ENCODE peak calls at places on chromosomes 12 and 14, in ten cellular contexts. One of them, this sample, is unnamed.

GRCh38 chr12:56476972-56477432 is 8.6 kb downstream of the SPRYD4 start:
- DNase-seq in tibial artery: no peak
- DNase-seq in MM.1S: no peak
- DNase-seq in uterus: no peak
- DNase-seq in fibroblast of lung: no peak
- DNase-seq in neural progenitor cell: no peak
- DNase-seq in K562: no peak
- DNase-seq in A549: no peak
- DNase-seq in cardiac fibroblast: no peak
- DNase-seq in heart right ventricle: no peak
- DNase-seq in this sample: no peak

GRCh38 chr14:68977741-68978549 is 1.2 kb downstream of the ACTN1 start:
- DNase-seq in tibial artery: peak
- DNase-seq in MM.1S: no peak
- DNase-seq in uterus: peak
- DNase-seq in fibroblast of lung: peak
- DNase-seq in neural progenitor cell: peak
- DNase-seq in K562: peak
- DNase-seq in A549: peak
- DNase-seq in cardiac fibroblast: peak
- DNase-seq in heart right ventricle: peak
- DNase-seq in this sample: peak

GRCh38 chr12:1282670-1283361 is 291.8 kb downstream of the ERC1 start:
- DNase-seq in tibial artery: peak
- DNase-seq in MM.1S: no peak
- DNase-seq in uterus: peak
- DNase-seq in fibroblast of lung: no peak
- DNase-seq in neural progenitor cell: no peak
- DNase-seq in K562: no peak
- DNase-seq in A549: no peak
- DNase-seq in cardiac fibroblast: peak
- DNase-seq in heart right ventricle: peak
- DNase-seq in this sample: peak

GRCh38 chr12:110343114-110343513 is 60.4 kb downstream of the ANAPC7 start:
- DNase-seq in tibial artery: no peak
- DNase-seq in MM.1S: no peak
- DNase-seq in uterus: no peak
- DNase-seq in fibroblast of lung: no peak
- DNase-seq in neural progenitor cell: no peak
- DNase-seq in K562: no peak
- DNase-seq in A549: no peak
- DNase-seq in cardiac fibroblast: no peak
- DNase-seq in heart right ventricle: no peak
- DNase-seq in this sample: no peak

GRCh38 chr12:5511644-5512584 is 80.0 kb downstream of the NTF3 start:
- DNase-seq in tibial artery: no peak
- DNase-seq in MM.1S: no peak
- DNase-seq in uterus: peak
- DNase-seq in fibroblast of lung: peak
- DNase-seq in neural progenitor cell: peak
- DNase-seq in K562: peak
- DNase-seq in A549: peak
- DNase-seq in cardiac fibroblast: peak
- DNase-seq in heart right ventricle: peak
- DNase-seq in this sample: peak

GRCh38 chr14:24238123-24238522 is 4.3 kb downstream of the TINF2 start:
- DNase-seq in tibial artery: no peak
- DNase-seq in MM.1S: no peak
- DNase-seq in uterus: no peak
- DNase-seq in fibroblast of lung: no peak
- DNase-seq in neural progenitor cell: no peak
- DNase-seq in K562: no peak
- DNase-seq in A549: no peak
- DNase-seq in cardiac fibroblast: no peak
- DNase-seq in heart right ventricle: no peak
- DNase-seq in this sample: no peak

GRCh38 chr12:2679068-2679815 is 115.5 kb upstream of the FKBP4 start:
- DNase-seq in tibial artery: no peak
- DNase-seq in MM.1S: no peak
- DNase-seq in uterus: peak
- DNase-seq in fibroblast of lung: no peak
- DNase-seq in neural progenitor cell: no peak
- DNase-seq in K562: no peak
- DNase-seq in A549: no peak
- DNase-seq in cardiac fibroblast: no peak
- DNase-seq in heart right ventricle: no peak
- DNase-seq in this sample: no peak

GRCh38 chr14:70971588-70971987 is 64.3 kb downstream of the PCNX1 start:
- DNase-seq in tibial artery: no peak
- DNase-seq in MM.1S: no peak
- DNase-seq in uterus: no peak
- DNase-seq in fibroblast of lung: no peak
- DNase-seq in neural progenitor cell: no peak
- DNase-seq in K562: no peak
- DNase-seq in A549: no peak
- DNase-seq in cardiac fibroblast: no peak
- DNase-seq in heart right ventricle: no peak
- DNase-seq in this sample: no peak

GRCh38 chr12:9223830-9224229 is 15.6 kb upstream of the PZP start:
- DNase-seq in tibial artery: no peak
- DNase-seq in MM.1S: no peak
- DNase-seq in uterus: no peak
- DNase-seq in fibroblast of lung: no peak
- DNase-seq in neural progenitor cell: no peak
- DNase-seq in K562: no peak
- DNase-seq in A549: no peak
- DNase-seq in cardiac fibroblast: no peak
- DNase-seq in heart right ventricle: no peak
- DNase-seq in this sample: no peak

GRCh38 chr14:60184597-60185555 is 19.7 kb upstream of the DHRS7 start:
- DNase-seq in tibial artery: no peak
- DNase-seq in MM.1S: no peak
- DNase-seq in uterus: no peak
- DNase-seq in fibroblast of lung: no peak
- DNase-seq in neural progenitor cell: no peak
- DNase-seq in K562: no peak
- DNase-seq in A549: no peak
- DNase-seq in cardiac fibroblast: no peak
- DNase-seq in heart right ventricle: no peak
- DNase-seq in this sample: no peak
- TF ChIP-seq CTCF in tibial artery: no peak
- TF ChIP-seq CTCF in MM.1S: no peak
- TF ChIP-seq CTCF in uterus: no peak
- TF ChIP-seq CTCF in fibroblast of lung: no peak
- TF ChIP-seq CTCF in neural progenitor cell: no peak
- TF ChIP-seq CTCF in K562: no peak
- TF ChIP-seq CTCF in A549: peak
- TF ChIP-seq CTCF in cardiac fibroblast: no peak
- TF ChIP-seq CTCF in heart right ventricle: no peak
- TF ChIP-seq CTCF in this sample: no peak

GRCh38 chr12:95790912-95791849 is 617 bp upstream of the NTN4 start:
- DNase-seq in tibial artery: no peak
- DNase-seq in MM.1S: no peak
- DNase-seq in uterus: peak
- DNase-seq in fibroblast of lung: peak
- DNase-seq in neural progenitor cell: peak
- DNase-seq in K562: no peak
- DNase-seq in A549: peak
- DNase-seq in cardiac fibroblast: no peak
- DNase-seq in heart right ventricle: peak
- DNase-seq in this sample: no peak

GRCh38 chr12:95790025-95790911 is at the start of gene NTN4:
- DNase-seq in tibial artery: peak
- DNase-seq in MM.1S: peak
- DNase-seq in uterus: peak
- DNase-seq in fibroblast of lung: peak
- DNase-seq in neural progenitor cell: peak
- DNase-seq in K562: no peak
- DNase-seq in A549: peak
- DNase-seq in cardiac fibroblast: peak
- DNase-seq in heart right ventricle: peak
- DNase-seq in this sample: peak

GRCh38 chr12:95788637-95789036 is 1.9 kb downstream of the NTN4 start:
- DNase-seq in tibial artery: no peak
- DNase-seq in MM.1S: no peak
- DNase-seq in uterus: no peak
- DNase-seq in fibroblast of lung: peak
- DNase-seq in neural progenitor cell: no peak
- DNase-seq in K562: no peak
- DNase-seq in A549: no peak
- DNase-seq in cardiac fibroblast: peak
- DNase-seq in heart right ventricle: no peak
- DNase-seq in this sample: peak

GRCh38 chr12:95787274-95787814 is 3.2 kb downstream of the NTN4 start:
- DNase-seq in tibial artery: no peak
- DNase-seq in MM.1S: no peak
- DNase-seq in uterus: no peak
- DNase-seq in fibroblast of lung: no peak
- DNase-seq in neural progenitor cell: no peak
- DNase-seq in K562: no peak
- DNase-seq in A549: no peak
- DNase-seq in cardiac fibroblast: no peak
- DNase-seq in heart right ventricle: no peak
- DNase-seq in this sample: no peak

GRCh38 chr12:95789126-95790024 is 1.2 kb downstream of the NTN4 start:
- DNase-seq in tibial artery: peak
- DNase-seq in MM.1S: no peak
- DNase-seq in uterus: peak
- DNase-seq in fibroblast of lung: no peak
- DNase-seq in neural progenitor cell: peak
- DNase-seq in K562: no peak
- DNase-seq in A549: peak
- DNase-seq in cardiac fibroblast: no peak
- DNase-seq in heart right ventricle: peak
- DNase-seq in this sample: no peak
- H3K4me3 ChIP-seq in tibial artery: peak
- H3K4me3 ChIP-seq in MM.1S: peak
- H3K4me3 ChIP-seq in uterus: peak
- H3K4me3 ChIP-seq in fibroblast of lung: peak
- H3K4me3 ChIP-seq in neural progenitor cell: peak
- H3K4me3 ChIP-seq in K562: no peak
- H3K4me3 ChIP-seq in A549: peak
- H3K4me3 ChIP-seq in cardiac fibroblast: peak
- H3K4me3 ChIP-seq in heart right ventricle: peak
- H3K4me3 ChIP-seq in this sample: peak

DNA sequence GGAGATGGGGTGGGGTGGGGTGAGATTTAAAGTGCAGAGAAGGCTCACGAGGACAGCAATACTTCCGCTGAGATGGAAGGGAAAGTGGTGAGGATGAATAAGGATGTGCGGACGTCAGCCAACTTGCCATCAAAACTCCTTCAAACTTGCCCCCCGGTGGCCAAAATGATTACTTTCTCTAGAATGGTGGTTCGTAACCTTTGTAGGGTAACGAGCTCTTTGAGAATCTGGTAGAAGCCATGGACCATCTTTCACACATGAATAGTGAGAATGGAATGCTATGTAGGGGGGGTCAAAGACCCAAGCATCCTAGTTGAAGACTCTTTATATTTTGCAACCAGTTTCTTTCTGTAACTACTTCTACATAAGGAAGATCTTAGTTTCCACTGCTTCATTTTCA is 245.9 kb upstream of the DDHD1 start:
- DNase-seq in tibial artery: no peak
- DNase-seq in MM.1S: no peak
- DNase-seq in uterus: no peak
- DNase-seq in fibroblast of lung: peak
- DNase-seq in neural progenitor cell: peak
- DNase-seq in K562: peak
- DNase-seq in A549: peak
- DNase-seq in cardiac fibroblast: peak
- DNase-seq in heart right ventricle: no peak
- DNase-seq in this sample: peak
- TF ChIP-seq CTCF in tibial artery: no peak
- TF ChIP-seq CTCF in MM.1S: no peak
- TF ChIP-seq CTCF in uterus: no peak
- TF ChIP-seq CTCF in fibroblast of lung: no peak
- TF ChIP-seq CTCF in neural progenitor cell: peak
- TF ChIP-seq CTCF in K562: no peak
- TF ChIP-seq CTCF in A549: peak
- TF ChIP-seq CTCF in cardiac fibroblast: peak
- TF ChIP-seq CTCF in heart right ventricle: no peak
- TF ChIP-seq CTCF in this sample: peak

GRCh38 chr12:116541547-116542344 is 17.4 kb upstream of the MAP1LC3B2 start:
- DNase-seq in tibial artery: no peak
- DNase-seq in MM.1S: no peak
- DNase-seq in uterus: no peak
- DNase-seq in fibroblast of lung: no peak
- DNase-seq in neural progenitor cell: no peak
- DNase-seq in K562: no peak
- DNase-seq in A549: no peak
- DNase-seq in cardiac fibroblast: no peak
- DNase-seq in heart right ventricle: no peak
- DNase-seq in this sample: no peak

GRCh38 chr12:116538682-116539264 is 20.4 kb upstream of the MAP1LC3B2 start:
- DNase-seq in tibial artery: no peak
- DNase-seq in MM.1S: peak
- DNase-seq in uterus: no peak
- DNase-seq in fibroblast of lung: no peak
- DNase-seq in neural progenitor cell: no peak
- DNase-seq in K562: no peak
- DNase-seq in A549: no peak
- DNase-seq in cardiac fibroblast: no peak
- DNase-seq in heart right ventricle: no peak
- DNase-seq in this sample: no peak

GRCh38 chr12:116539361-116539771 is 19.8 kb upstream of the MAP1LC3B2 start:
- DNase-seq in tibial artery: no peak
- DNase-seq in MM.1S: no peak
- DNase-seq in uterus: no peak
- DNase-seq in fibroblast of lung: peak
- DNase-seq in neural progenitor cell: no peak
- DNase-seq in K562: no peak
- DNase-seq in A549: peak
- DNase-seq in cardiac fibroblast: peak
- DNase-seq in heart right ventricle: no peak
- DNase-seq in this sample: no peak

GRCh38 chr12:116540617-116541152 is 18.5 kb upstream of the MAP1LC3B2 start:
- DNase-seq in tibial artery: no peak
- DNase-seq in MM.1S: no peak
- DNase-seq in uterus: no peak
- DNase-seq in fibroblast of lung: no peak
- DNase-seq in neural progenitor cell: no peak
- DNase-seq in K562: no peak
- DNase-seq in A549: no peak
- DNase-seq in cardiac fibroblast: peak
- DNase-seq in heart right ventricle: no peak
- DNase-seq in this sample: no peak

DNA sequence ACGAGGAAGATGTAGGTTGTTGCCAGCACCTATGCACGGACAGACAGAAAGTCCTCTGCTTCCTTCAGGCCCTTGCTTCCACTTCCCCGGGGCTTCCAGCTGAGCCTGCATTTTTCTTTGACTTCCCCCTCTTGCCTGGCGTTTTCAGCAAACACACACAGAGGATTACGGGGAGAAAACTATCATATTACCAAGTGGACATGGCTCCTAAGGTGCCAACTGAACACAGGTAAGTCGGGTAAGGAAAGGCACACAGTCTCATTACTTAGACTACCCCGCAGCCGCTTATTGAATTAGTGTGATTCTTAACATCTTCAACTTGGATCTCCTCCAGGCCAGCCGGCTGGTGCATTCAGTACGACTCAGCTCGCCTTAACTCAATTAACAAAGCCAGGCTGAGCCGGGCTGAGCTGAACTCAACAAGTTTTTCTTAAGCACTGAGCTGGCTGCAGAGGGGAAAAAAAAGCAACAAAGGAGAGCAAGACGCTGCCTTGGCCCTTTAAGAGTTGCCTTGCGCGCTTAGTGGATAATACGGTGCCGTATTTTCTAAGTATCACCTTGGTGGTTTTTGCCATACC is 19.2 kb upstream of the MAP1LC3B2 start:
- DNase-seq in tibial artery: no peak
- DNase-seq in MM.1S: no peak
- DNase-seq in uterus: peak
- DNase-seq in fibroblast of lung: peak
- DNase-seq in neural progenitor cell: peak
- DNase-seq in K562: no peak
- DNase-seq in A549: no peak
- DNase-seq in cardiac fibroblast: peak
- DNase-seq in heart right ventricle: no peak
- DNase-seq in this sample: peak
- H3K4me3 ChIP-seq in tibial artery: no peak
- H3K4me3 ChIP-seq in MM.1S: no peak
- H3K4me3 ChIP-seq in uterus: no peak
- H3K4me3 ChIP-seq in fibroblast of lung: no peak
- H3K4me3 ChIP-seq in neural progenitor cell: peak
- H3K4me3 ChIP-seq in K562: no peak
- H3K4me3 ChIP-seq in A549: no peak
- H3K4me3 ChIP-seq in cardiac fibroblast: no peak
- H3K4me3 ChIP-seq in heart right ventricle: peak
- H3K4me3 ChIP-seq in this sample: no peak